ENCODE peak calls at places on chromosomes 4 and X, in five cellular contexts. Q, L, J, Y and E are unnamed samples. For H3K4me1, the result is how much of the 10 kb centered on the place peaks cover.

GRCh38 chr4:183905593-183906485 is 732 bp downstream of the STOX2 start:
- DNase-seq in Q (peak), L (no peak), J (no peak), Y (no peak), E (peak)

GRCh38 chr4:167233523-167234387 is 539 bp downstream of the SPOCK3 start:
- DNase-seq in Q (peak), L (no peak), J (no peak), Y (no peak), E (no peak)

GRCh38 chr4:169030575-169030982 is 20.5 kb upstream of the CBR4 start:
- DNase-seq in Q (peak), L (no peak), J (no peak), Y (no peak), E (peak)

GRCh38 chr4:182711211-182711610 is 206.0 kb downstream of the DCTD start:
- DNase-seq in Q (no peak), L (no peak), J (no peak), Y (no peak), E (peak)

GRCh38 chr4:167831853-167832252 is 260.5 kb upstream of the ANXA10 start:
- DNase-seq in Q (no peak), L (no peak), J (no peak), Y (no peak), E (no peak)

GRCh38 chr4:153211986-153212720 is 7.9 kb downstream of the TRIM2 start:
- DNase-seq in Q (no peak), L (no peak), J (no peak), Y (no peak), E (peak)

GRCh38 chrX:15678339-15678738 is 13.7 kb upstream of the CLTRN start:
- DNase-seq in Q (no peak), L (no peak), J (no peak), Y (no peak), E (no peak)

GRCh38 chrX:10636337-10636736 is 16.0 kb upstream of the MID1 start:
- DNase-seq in Q (peak), L (no peak), J (no peak), Y (no peak), E (peak)

GRCh38 chrX:131752493-131753198 is 208.8 kb downstream of the OR13H1 start:
- DNase-seq in Q (no peak), L (no peak), J (no peak), Y (peak), E (peak)

GRCh38 chr4:53644607-53645006 is 53.3 kb upstream of the LNX1 start:
- DNase-seq in Q (no peak), L (no peak), J (no peak), Y (no peak), E (no peak)

GRCh38 chr4:54318904-54319303 is 89.8 kb downstream of the PDGFRA start:
- DNase-seq in Q (peak), L (no peak), J (no peak), Y (no peak), E (peak)

GRCh38 chrX:112341598-112341997 is 259.0 kb upstream of the TRPC5 start:
- DNase-seq in Q (no peak), L (no peak), J (no peak), Y (no peak), E (peak)

GRCh38 chrX:123263246-123263757 is 79.2 kb downstream of the GRIA3 start:
- DNase-seq in Q (no peak), L (no peak), J (no peak), Y (no peak), E (no peak)

GRCh38 chr4:52015366-52015765 is 4.8 kb downstream of the LRRC66 start:
- DNase-seq in Q (peak), L (no peak), J (no peak), Y (no peak), E (no peak)

GRCh38 chrX:39895228-39896110 is 202.3 kb downstream of the BCOR start:
- DNase-seq in Q (no peak), L (no peak), J (no peak), Y (no peak), E (no peak)

GRCh38 chr4:166501941-166502382 is 628.9 kb downstream of the TLL1 start:
- DNase-seq in Q (no peak), L (no peak), J (no peak), Y (no peak), E (no peak)

GRCh38 chrX:72296991-72297390 is 8.7 kb downstream of the CITED1 start:
- DNase-seq in Q (no peak), L (no peak), J (no peak), Y (no peak), E (no peak)

GRCh38 chrX:17459596-17459995 is 84.6 kb downstream of the NHS start:
- DNase-seq in Q (no peak), L (no peak), J (no peak), Y (no peak), E (peak)

GRCh38 chr4:41122309-41122708 is 92.0 kb downstream of the APBB2 start:
- DNase-seq in Q (no peak), L (no peak), J (no peak), Y (no peak), E (no peak)
- H3K4me1 ChIP-seq in Q (under half), L (under half), J (under half), Y (under half), E (under half)

GRCh38 chr4:2962614-2963184 is 507 bp downstream of the NOP14 start:
- DNase-seq in Q (peak), L (no peak), J (no peak), Y (no peak), E (peak)

GRCh38 chr4:2962099-2962455 is 1.1 kb downstream of the NOP14 start:
- DNase-seq in Q (peak), L (no peak), J (peak), Y (peak), E (no peak)

GRCh38 chr4:2963185-2964076 is at the start of the genes GRK4 and NOP14:
- DNase-seq in Q (peak), L (peak), J (peak), Y (peak), E (peak)

GRCh38 chr4:2965262-2965661 is 1.9 kb downstream of the GRK4 start:
- DNase-seq in Q (no peak), L (no peak), J (no peak), Y (no peak), E (no peak)

GRCh38 chr4:2964077-2964471 is 703 bp downstream of the GRK4 start:
- DNase-seq in Q (peak), L (no peak), J (no peak), Y (no peak), E (no peak)
- H3K27ac ChIP-seq in Q (no peak), L (peak), J (no peak), Y (peak), E (peak)

GRCh38 chr4:85784947-85785346 is 310.0 kb downstream of the ARHGAP24 start:
- DNase-seq in Q (no peak), L (no peak), J (no peak), Y (no peak), E (no peak)

GRCh38 chr4:85792576-85792975 is 317.6 kb downstream of the ARHGAP24 start:
- DNase-seq in Q (peak), L (no peak), J (no peak), Y (no peak), E (no peak)

GRCh38 chr4:85793256-85793655 is 318.3 kb downstream of the ARHGAP24 start:
- DNase-seq in Q (no peak), L (no peak), J (no peak), Y (no peak), E (no peak)

GRCh38 chr4:85787133-85787532 is 312.2 kb downstream of the ARHGAP24 start:
- DNase-seq in Q (peak), L (no peak), J (no peak), Y (no peak), E (peak)

GRCh38 chr4:85790582-85790981 is 315.6 kb downstream of the ARHGAP24 start:
- DNase-seq in Q (peak), L (no peak), J (no peak), Y (no peak), E (peak)
- H3K4me1 ChIP-seq in Q (half or more), L (under half), J (under half), Y (under half), E (under half)

GRCh38 chr4:82422616-82423015 is 7.6 kb downstream of the HNRNPDL start:
- DNase-seq in Q (no peak), L (no peak), J (no peak), Y (no peak), E (no peak)
- H3K27ac ChIP-seq in Q (no peak), L (no peak), J (no peak), Y (no peak), E (no peak)

GRCh38 chr4:87041142-87041541 is 106.3 kb downstream of the AFF1 start:
- DNase-seq in Q (no peak), L (no peak), J (no peak), Y (no peak), E (peak)
- H3K4me1 ChIP-seq in Q (half or more), L (half or more), J (under half), Y (under half), E (under half)

GRCh38 chr4:64738240-64738639 is 329.0 kb upstream of the TECRL start:
- DNase-seq in Q (no peak), L (no peak), J (no peak), Y (no peak), E (no peak)

GRCh38 chr4:64736999-64737853 is 328.0 kb upstream of the TECRL start:
- DNase-seq in Q (no peak), L (no peak), J (no peak), Y (no peak), E (no peak)
- H3K27ac ChIP-seq in Q (no peak), L (no peak), J (no peak), Y (no peak), E (no peak)

DNA sequence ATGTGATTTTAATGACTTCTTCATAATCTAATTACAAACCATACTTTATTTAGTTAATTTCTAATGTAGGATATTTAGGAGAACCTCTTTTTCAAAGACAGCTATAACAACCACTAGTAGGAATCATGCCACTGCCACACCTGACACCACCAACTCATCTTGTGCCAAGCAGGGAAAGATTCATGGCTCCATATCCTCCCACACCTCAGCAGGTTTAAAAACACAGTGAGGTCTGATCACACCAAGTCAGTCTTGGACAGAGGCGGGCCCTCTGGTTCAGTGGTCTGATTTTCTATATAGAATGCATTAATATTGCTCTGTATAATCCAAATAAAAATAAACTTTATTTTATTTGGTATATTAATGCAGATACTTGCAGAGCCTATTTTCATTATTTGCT is 227.7 kb upstream of the TTC29 start:
- DNase-seq in Q (no peak), L (no peak), J (no peak), Y (no peak), E (no peak)
- H3K4me1 ChIP-seq in Q (under half), L (under half), J (under half), Y (under half), E (under half)

GRCh38 chr4:83011779-83012630 is 1.4 kb upstream of the LIN54 start:
- DNase-seq in Q (peak), L (peak), J (peak), Y (no peak), E (peak)
- H3K27ac ChIP-seq in Q (peak), L (peak), J (peak), Y (peak), E (no peak)